ENCODE peak calls at places on chromosomes 7 and 10, in five cellular contexts. One of them, this sample, is unnamed.

GRCh38 chr10:61964059-61964709 is 62.7 kb downstream of the ARID5B start:
- DNase-seq in cardiac fibroblast: no peak
- DNase-seq in prostate gland: no peak
- DNase-seq in brain microvascular endothelial cell: no peak
- DNase-seq in lower lobe of right lung: no peak
- DNase-seq in this sample: no peak

GRCh38 chr10:127534074-127534473 is 15.0 kb upstream of the NPS start:
- DNase-seq in brain microvascular endothelial cell: no peak
- DNase-seq in prostate gland: no peak
- DNase-seq in lower lobe of right lung: no peak
- DNase-seq in cardiac fibroblast: no peak
- DNase-seq in this sample: no peak

GRCh38 chr7:67551027-67551426 is 554.4 kb downstream of the TYW1 start:
- DNase-seq in lower lobe of right lung: peak; percentile 61
- DNase-seq in prostate gland: peak; percentile 7
- DNase-seq in cardiac fibroblast: no peak
- DNase-seq in brain microvascular endothelial cell: no peak
- DNase-seq in this sample: no peak

GRCh38 chr7:47669178-47669878 is 87.4 kb upstream of the TNS3 start:
- DNase-seq in lower lobe of right lung: peak; percentile 79
- DNase-seq in brain microvascular endothelial cell: peak; percentile 95
- DNase-seq in cardiac fibroblast: peak; percentile 92
- DNase-seq in prostate gland: no peak
- DNase-seq in this sample: peak; percentile 77

GRCh38 chr10:125038637-125039036 is 96.7 kb downstream of the ZRANB1 start:
- DNase-seq in cardiac fibroblast: no peak
- DNase-seq in prostate gland: peak; percentile 46
- DNase-seq in brain microvascular endothelial cell: no peak
- DNase-seq in lower lobe of right lung: peak; percentile 74
- DNase-seq in this sample: no peak

GRCh38 chr10:28842321-28842720 is 165.0 kb downstream of the BAMBI start:
- DNase-seq in brain microvascular endothelial cell: peak; percentile 87
- DNase-seq in prostate gland: no peak
- DNase-seq in cardiac fibroblast: peak; percentile 88
- DNase-seq in lower lobe of right lung: no peak
- DNase-seq in this sample: no peak

GRCh38 chr10:120022357-120022756 is 129.8 kb downstream of the SEC23IP start:
- DNase-seq in cardiac fibroblast: no peak
- DNase-seq in lower lobe of right lung: no peak
- DNase-seq in prostate gland: no peak
- DNase-seq in brain microvascular endothelial cell: no peak
- DNase-seq in this sample: no peak

GRCh38 chr10:123390874-123391273 is 236.7 kb downstream of the BUB3 start:
- DNase-seq in lower lobe of right lung: no peak
- DNase-seq in brain microvascular endothelial cell: no peak
- DNase-seq in prostate gland: no peak
- DNase-seq in cardiac fibroblast: no peak
- DNase-seq in this sample: no peak

GRCh38 chr7:143287321-143287934 is 723 bp upstream of the CASP2 start:
- DNase-seq in cardiac fibroblast: no peak
- DNase-seq in brain microvascular endothelial cell: no peak
- DNase-seq in prostate gland: no peak
- DNase-seq in lower lobe of right lung: no peak
- DNase-seq in this sample: no peak

GRCh38 chr7:108211382-108212201 is 81.4 kb upstream of the LAMB4 start:
- DNase-seq in cardiac fibroblast: peak; percentile 53
- DNase-seq in lower lobe of right lung: no peak
- DNase-seq in prostate gland: no peak
- DNase-seq in brain microvascular endothelial cell: peak; percentile 48
- DNase-seq in this sample: no peak

GRCh38 chr10:77024456-77024855 is 613.2 kb downstream of the KCNMA1 start:
- DNase-seq in prostate gland: no peak
- DNase-seq in brain microvascular endothelial cell: no peak
- DNase-seq in lower lobe of right lung: no peak
- DNase-seq in cardiac fibroblast: no peak
- DNase-seq in this sample: no peak

GRCh38 chr10:100793055-100793454 is 47.7 kb downstream of the PAX2 start:
- DNase-seq in brain microvascular endothelial cell: no peak
- DNase-seq in prostate gland: no peak
- DNase-seq in lower lobe of right lung: no peak
- DNase-seq in cardiac fibroblast: no peak
- DNase-seq in this sample: no peak

GRCh38 chr10:7196284-7196683 is 214.6 kb downstream of the SFMBT2 start:
- DNase-seq in cardiac fibroblast: no peak
- DNase-seq in brain microvascular endothelial cell: no peak
- DNase-seq in lower lobe of right lung: no peak
- DNase-seq in prostate gland: no peak
- DNase-seq in this sample: no peak
- TF ChIP-seq CTCF in cardiac fibroblast: no peak
- TF ChIP-seq CTCF in brain microvascular endothelial cell: no peak
- TF ChIP-seq CTCF in lower lobe of right lung: no peak
- TF ChIP-seq CTCF in prostate gland: no peak
- TF ChIP-seq CTCF in this sample: no peak

GRCh38 chr7:39353615-39354376 is 212.4 kb upstream of the YAE1 start:
- DNase-seq in prostate gland: no peak
- DNase-seq in lower lobe of right lung: peak; percentile 50
- DNase-seq in brain microvascular endothelial cell: peak; percentile 17
- DNase-seq in cardiac fibroblast: peak; percentile 63
- DNase-seq in this sample: no peak
- TF ChIP-seq CTCF in prostate gland: no peak
- TF ChIP-seq CTCF in lower lobe of right lung: no peak
- TF ChIP-seq CTCF in brain microvascular endothelial cell: peak; percentile 24
- TF ChIP-seq CTCF in cardiac fibroblast: no peak
- TF ChIP-seq CTCF in this sample: no peak

GRCh38 chr7:51297986-51298385 is 18.6 kb downstream of the COBL start:
- DNase-seq in lower lobe of right lung: no peak
- DNase-seq in prostate gland: no peak
- DNase-seq in brain microvascular endothelial cell: no peak
- DNase-seq in cardiac fibroblast: no peak
- DNase-seq in this sample: no peak

GRCh38 chr7:51298912-51299311 is 17.7 kb downstream of the COBL start:
- DNase-seq in brain microvascular endothelial cell: no peak
- DNase-seq in cardiac fibroblast: no peak
- DNase-seq in lower lobe of right lung: no peak
- DNase-seq in prostate gland: no peak
- DNase-seq in this sample: no peak

GRCh38 chr7:51300762-51301674 is 15.6 kb downstream of the COBL start:
- DNase-seq in brain microvascular endothelial cell: no peak
- DNase-seq in prostate gland: no peak
- DNase-seq in lower lobe of right lung: no peak
- DNase-seq in cardiac fibroblast: no peak
- DNase-seq in this sample: no peak

GRCh38 chr7:51301806-51302205 is 14.8 kb downstream of the COBL start:
- DNase-seq in lower lobe of right lung: no peak
- DNase-seq in cardiac fibroblast: no peak
- DNase-seq in brain microvascular endothelial cell: no peak
- DNase-seq in prostate gland: no peak
- DNase-seq in this sample: no peak

GRCh38 chr7:51299391-51300133 is 17.0 kb downstream of the COBL start:
- DNase-seq in brain microvascular endothelial cell: no peak
- DNase-seq in cardiac fibroblast: no peak
- DNase-seq in lower lobe of right lung: no peak
- DNase-seq in prostate gland: no peak
- DNase-seq in this sample: no peak
- TF ChIP-seq CTCF in brain microvascular endothelial cell: peak; percentile 13
- TF ChIP-seq CTCF in cardiac fibroblast: peak; percentile 4
- TF ChIP-seq CTCF in lower lobe of right lung: no peak
- TF ChIP-seq CTCF in prostate gland: no peak
- TF ChIP-seq CTCF in this sample: no peak

GRCh38 chr10:84205049-84205852 is 10.9 kb downstream of the CDHR1 start:
- DNase-seq in cardiac fibroblast: peak; percentile 47
- DNase-seq in brain microvascular endothelial cell: peak; percentile 59
- DNase-seq in lower lobe of right lung: no peak
- DNase-seq in prostate gland: peak; percentile 34
- DNase-seq in this sample: no peak

GRCh38 chr10:84204610-84205009 is 10.3 kb downstream of the CDHR1 start:
- DNase-seq in cardiac fibroblast: no peak
- DNase-seq in prostate gland: no peak
- DNase-seq in brain microvascular endothelial cell: no peak
- DNase-seq in lower lobe of right lung: no peak
- DNase-seq in this sample: no peak

GRCh38 chr10:84202349-84202748 is 8.0 kb downstream of the CDHR1 start:
- DNase-seq in prostate gland: no peak
- DNase-seq in lower lobe of right lung: no peak
- DNase-seq in cardiac fibroblast: no peak
- DNase-seq in brain microvascular endothelial cell: no peak
- DNase-seq in this sample: no peak

GRCh38 chr10:84205853-84206513 is 11.6 kb downstream of the CDHR1 start:
- DNase-seq in brain microvascular endothelial cell: no peak
- DNase-seq in cardiac fibroblast: no peak
- DNase-seq in prostate gland: no peak
- DNase-seq in lower lobe of right lung: no peak
- DNase-seq in this sample: no peak

GRCh38 chr10:84204122-84204521 is 9.8 kb downstream of the CDHR1 start:
- DNase-seq in brain microvascular endothelial cell: no peak
- DNase-seq in lower lobe of right lung: no peak
- DNase-seq in cardiac fibroblast: no peak
- DNase-seq in prostate gland: no peak
- DNase-seq in this sample: no peak
- TF ChIP-seq CTCF in brain microvascular endothelial cell: peak; percentile 53
- TF ChIP-seq CTCF in lower lobe of right lung: no peak
- TF ChIP-seq CTCF in cardiac fibroblast: peak; percentile 25
- TF ChIP-seq CTCF in prostate gland: no peak
- TF ChIP-seq CTCF in this sample: no peak

GRCh38 chr7:91082854-91083495 is 181.3 kb upstream of the FZD1 start:
- DNase-seq in brain microvascular endothelial cell: no peak
- DNase-seq in lower lobe of right lung: no peak
- DNase-seq in prostate gland: no peak
- DNase-seq in cardiac fibroblast: peak; percentile 66
- DNase-seq in this sample: no peak
- TF ChIP-seq CTCF in brain microvascular endothelial cell: peak; percentile 52
- TF ChIP-seq CTCF in lower lobe of right lung: peak; percentile 50
- TF ChIP-seq CTCF in prostate gland: peak; percentile 26
- TF ChIP-seq CTCF in cardiac fibroblast: peak; percentile 51
- TF ChIP-seq CTCF in this sample: peak; percentile 57

DNA sequence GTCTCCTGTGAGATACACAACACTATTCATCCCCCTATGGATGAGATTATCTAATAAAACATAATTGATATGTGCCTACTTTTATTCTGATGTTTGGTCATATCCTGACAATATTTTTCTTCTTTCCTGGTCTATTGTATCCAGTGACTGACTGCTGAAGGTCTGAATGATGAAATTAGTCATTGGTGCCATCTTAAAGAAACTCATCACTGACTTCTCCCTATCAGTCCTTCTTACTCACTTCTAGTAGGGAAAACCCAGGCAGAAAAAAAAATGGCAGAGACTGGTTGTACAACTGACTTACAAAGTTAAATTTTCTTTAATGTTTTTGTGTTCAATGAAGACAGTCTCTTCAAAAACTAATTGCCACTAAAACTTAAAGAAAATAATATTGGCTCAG is 377.4 kb downstream of the HTR7 start:
- DNase-seq in lower lobe of right lung: no peak
- DNase-seq in prostate gland: no peak
- DNase-seq in cardiac fibroblast: no peak
- DNase-seq in brain microvascular endothelial cell: no peak
- DNase-seq in this sample: no peak
- TF ChIP-seq CTCF in lower lobe of right lung: no peak
- TF ChIP-seq CTCF in prostate gland: no peak
- TF ChIP-seq CTCF in cardiac fibroblast: no peak
- TF ChIP-seq CTCF in brain microvascular endothelial cell: no peak
- TF ChIP-seq CTCF in this sample: no peak

GRCh38 chr10:78537018-78537417 is 503.4 kb downstream of the RPS24 start:
- DNase-seq in cardiac fibroblast: no peak
- DNase-seq in prostate gland: no peak
- DNase-seq in brain microvascular endothelial cell: no peak
- DNase-seq in lower lobe of right lung: no peak
- DNase-seq in this sample: no peak

GRCh38 chr10:78542536-78542935 is 508.9 kb downstream of the RPS24 start:
- DNase-seq in lower lobe of right lung: no peak
- DNase-seq in brain microvascular endothelial cell: no peak
- DNase-seq in prostate gland: no peak
- DNase-seq in cardiac fibroblast: no peak
- DNase-seq in this sample: no peak

GRCh38 chr10:78541528-78542470 is 508.1 kb downstream of the RPS24 start:
- DNase-seq in brain microvascular endothelial cell: no peak
- DNase-seq in lower lobe of right lung: no peak
- DNase-seq in prostate gland: no peak
- DNase-seq in cardiac fibroblast: peak; percentile 51
- DNase-seq in this sample: no peak

GRCh38 chr10:78540355-78541076 is 506.9 kb downstream of the RPS24 start:
- DNase-seq in brain microvascular endothelial cell: peak; percentile 2
- DNase-seq in prostate gland: no peak
- DNase-seq in cardiac fibroblast: no peak
- DNase-seq in lower lobe of right lung: no peak
- DNase-seq in this sample: no peak

GRCh38 chr10:78539247-78539766 is 505.6 kb downstream of the RPS24 start:
- DNase-seq in lower lobe of right lung: no peak
- DNase-seq in prostate gland: no peak
- DNase-seq in cardiac fibroblast: no peak
- DNase-seq in brain microvascular endothelial cell: no peak
- DNase-seq in this sample: no peak
- TF ChIP-seq CTCF in lower lobe of right lung: no peak
- TF ChIP-seq CTCF in prostate gland: no peak
- TF ChIP-seq CTCF in cardiac fibroblast: no peak
- TF ChIP-seq CTCF in brain microvascular endothelial cell: no peak
- TF ChIP-seq CTCF in this sample: no peak

This sample was measured in AG09319.